ENCODE peak calls at places on chromosomes 12 and 14, in seven cellular contexts. J is IMR-90, N is HepG2, A is GM12878, P is A549, G is H1, L is K562. W is an unnamed sample.

GRCh38 chr12:119180380-119181040 is 1.8 kb downstream of the HSPB8 start:
- DNase-seq in A (no peak), N (no peak), J (peak), G (no peak), P (peak), L (peak), W (no peak)

GRCh38 chr12:121789233-121789781 is 4.2 kb downstream of the RHOF start:
- DNase-seq in J (no peak), G (no peak), A (no peak), L (no peak), P (no peak), N (no peak), W (no peak)

GRCh38 chr12:52081263-52081733 is 1.8 kb downstream of the SMIM41 start:
- DNase-seq in J (no peak), N (no peak), P (no peak), G (no peak), L (no peak), A (no peak), W (peak)

GRCh38 chr12:52203126-52203921 is 11.5 kb upstream of the KRT80 start:
- DNase-seq in G (no peak), J (peak), L (peak), A (no peak), P (peak), N (peak), W (peak)

GRCh38 chr14:81589381-81590065 is 55.9 kb upstream of the SEL1L start:
- DNase-seq in G (no peak), N (no peak), J (no peak), A (no peak), L (peak), P (peak), W (no peak)

GRCh38 chr14:64702493-64703392 is 1.5 kb upstream of the PLEKHG3 start:
- DNase-seq in A (no peak), L (no peak), N (no peak), J (no peak), P (no peak), G (no peak), W (no peak)

GRCh38 chr12:67366530-67367196 is 97.5 kb downstream of the CAND1 start:
- DNase-seq in A (no peak), P (no peak), L (no peak), G (no peak), N (no peak), J (peak), W (no peak)

GRCh38 chr12:54017845-54018607 is 9.2 kb downstream of the HOXC8 start:
- DNase-seq in N (no peak), A (peak), L (peak), J (peak), G (no peak), P (peak), W (peak)

GRCh38 chr12:47828008-47828966 is 8.6 kb upstream of the HDAC7 start:
- DNase-seq in L (no peak), N (no peak), A (no peak), G (no peak), P (no peak), J (no peak), W (peak)

GRCh38 chr12:3319723-3320492 is 171.1 kb upstream of the PRMT8 start:
- DNase-seq in P (peak), G (no peak), N (peak), A (no peak), J (no peak), L (peak), W (no peak)

GRCh38 chr12:108734200-108734906 is 3.0 kb upstream of the CORO1C start:
- DNase-seq in P (peak), G (no peak), N (peak), A (peak), J (peak), L (no peak), W (no peak)

GRCh38 chr14:81571437-81571836 is 37.8 kb upstream of the SEL1L start:
- DNase-seq in J (no peak), G (no peak), A (no peak), N (no peak), P (no peak), L (no peak), W (no peak)

GRCh38 chr12:7869137-7869536 is 3.6 kb downstream of the SLC2A14 start:
- DNase-seq in L (no peak), G (no peak), P (no peak), N (no peak), A (no peak), J (peak), W (no peak)

GRCh38 chr14:65958664-65959562 is 527.3 kb upstream of the CCDC196 start:
- DNase-seq in G (no peak), P (peak), J (peak), L (peak), N (peak), A (no peak), W (peak)

GRCh38 chr12:42094277-42094676 is 50.4 kb downstream of the GXYLT1 start:
- DNase-seq in J (peak), A (no peak), G (no peak), N (no peak), P (peak), L (no peak), W (no peak)

GRCh38 chr14:97638864-97639263 is 841.7 kb downstream of the VRK1 start:
- DNase-seq in N (no peak), J (no peak), P (no peak), A (no peak), L (no peak), G (no peak), W (no peak)

GRCh38 chr14:101589486-101590015 is 28.3 kb downstream of the DIO3 start:
- DNase-seq in L (no peak), A (no peak), P (no peak), J (no peak), N (no peak), G (no peak), W (peak)

GRCh38 chr14:101587403-101587998 is 26.2 kb downstream of the DIO3 start:
- DNase-seq in G (no peak), A (no peak), P (no peak), L (no peak), J (no peak), N (no peak), W (no peak)

GRCh38 chr14:101588286-101588975 is 27.1 kb downstream of the DIO3 start:
- DNase-seq in J (no peak), G (no peak), N (no peak), L (no peak), P (no peak), A (no peak), W (peak)

GRCh38 chr14:101590062-101590461 is 28.8 kb downstream of the DIO3 start:
- DNase-seq in A (no peak), G (no peak), P (no peak), J (no peak), L (no peak), N (no peak), W (peak)

GRCh38 chr14:101588990-101589389 is 27.7 kb downstream of the DIO3 start:
- DNase-seq in J (no peak), N (peak), L (no peak), A (no peak), G (no peak), P (no peak), W (peak)
- TF ChIP-seq RFX5 in J (no peak), N (no peak), L (no peak), A (no peak), G (no peak), P (no peak), W (no peak)

GRCh38 chr14:54189358-54190354 is 207.2 kb upstream of the CDKN3 start:
- DNase-seq in P (peak), A (no peak), N (no peak), G (no peak), L (no peak), J (peak), W (no peak)
- TF ChIP-seq RFX5 in P (no peak), A (no peak), N (no peak), G (no peak), L (no peak), J (no peak), W (no peak)

GRCh38 chr14:34038358-34039057 is 87.6 kb upstream of the EGLN3 start:
- DNase-seq in P (no peak), J (no peak), N (peak), L (no peak), G (no peak), A (no peak), W (no peak)

GRCh38 chr14:34041220-34041619 is 90.3 kb upstream of the EGLN3 start:
- DNase-seq in A (no peak), N (no peak), J (no peak), P (no peak), L (no peak), G (no peak), W (no peak)

GRCh38 chr14:34039428-34040047 is 88.7 kb upstream of the EGLN3 start:
- DNase-seq in P (no peak), J (no peak), G (no peak), N (peak), L (no peak), A (no peak), W (no peak)

GRCh38 chr14:34043627-34044372 is 92.9 kb upstream of the EGLN3 start:
- DNase-seq in L (peak), N (peak), J (no peak), G (no peak), A (peak), P (peak), W (no peak)

DNA sequence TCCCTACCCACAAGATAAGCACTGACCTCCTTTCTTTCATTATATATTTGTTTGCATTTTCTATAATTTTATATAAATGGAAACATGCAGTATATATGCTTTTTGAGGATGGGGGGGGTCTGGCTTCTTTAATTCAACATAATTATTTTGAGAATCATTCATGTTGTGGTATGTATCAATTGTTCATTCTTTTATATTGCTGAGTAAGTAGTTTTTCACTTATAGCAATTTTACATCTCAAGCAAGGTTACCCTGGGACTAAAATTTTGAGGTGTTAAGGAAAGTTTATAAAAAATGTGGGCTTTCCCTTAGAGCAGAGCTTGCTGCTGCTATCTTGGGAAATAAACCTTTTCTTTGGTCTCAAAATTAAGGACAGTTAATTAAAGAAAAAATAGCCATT is 89.9 kb upstream of the EGLN3 start:
- DNase-seq in P (no peak), G (no peak), A (no peak), J (no peak), N (no peak), L (no peak), W (no peak)
- TF ChIP-seq RFX5 in P (no peak), G (no peak), A (no peak), J (no peak), N (no peak), L (no peak), W (no peak)

DNA sequence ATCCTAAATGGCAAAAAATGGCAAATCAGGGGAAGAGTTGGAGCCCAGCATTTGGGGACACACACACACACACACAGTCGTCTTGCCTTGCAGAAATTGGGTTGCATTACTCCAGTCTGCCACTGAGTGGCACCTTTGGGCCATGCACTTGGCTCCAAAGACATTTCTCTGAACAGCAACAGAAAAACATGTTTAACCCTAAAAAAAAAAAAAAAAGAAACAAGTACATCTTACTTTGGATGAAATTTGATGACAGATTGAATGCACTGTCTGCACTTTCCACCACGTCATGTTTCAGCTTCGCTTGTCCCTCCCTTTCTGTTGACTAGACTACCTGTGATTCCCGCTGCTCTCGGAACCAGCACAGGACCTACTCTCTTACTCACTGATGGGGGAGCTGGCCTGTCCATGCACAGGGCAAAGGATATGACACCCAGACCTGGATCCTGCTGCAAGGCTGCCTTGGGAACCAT is 376.9 kb downstream of the DPF3 start:
- DNase-seq in P (peak), A (peak), N (peak), J (peak), L (peak), G (peak), W (peak)
- TF ChIP-seq RFX5 in P (no peak), A (no peak), N (no peak), J (no peak), L (no peak), G (no peak), W (no peak)

DNA sequence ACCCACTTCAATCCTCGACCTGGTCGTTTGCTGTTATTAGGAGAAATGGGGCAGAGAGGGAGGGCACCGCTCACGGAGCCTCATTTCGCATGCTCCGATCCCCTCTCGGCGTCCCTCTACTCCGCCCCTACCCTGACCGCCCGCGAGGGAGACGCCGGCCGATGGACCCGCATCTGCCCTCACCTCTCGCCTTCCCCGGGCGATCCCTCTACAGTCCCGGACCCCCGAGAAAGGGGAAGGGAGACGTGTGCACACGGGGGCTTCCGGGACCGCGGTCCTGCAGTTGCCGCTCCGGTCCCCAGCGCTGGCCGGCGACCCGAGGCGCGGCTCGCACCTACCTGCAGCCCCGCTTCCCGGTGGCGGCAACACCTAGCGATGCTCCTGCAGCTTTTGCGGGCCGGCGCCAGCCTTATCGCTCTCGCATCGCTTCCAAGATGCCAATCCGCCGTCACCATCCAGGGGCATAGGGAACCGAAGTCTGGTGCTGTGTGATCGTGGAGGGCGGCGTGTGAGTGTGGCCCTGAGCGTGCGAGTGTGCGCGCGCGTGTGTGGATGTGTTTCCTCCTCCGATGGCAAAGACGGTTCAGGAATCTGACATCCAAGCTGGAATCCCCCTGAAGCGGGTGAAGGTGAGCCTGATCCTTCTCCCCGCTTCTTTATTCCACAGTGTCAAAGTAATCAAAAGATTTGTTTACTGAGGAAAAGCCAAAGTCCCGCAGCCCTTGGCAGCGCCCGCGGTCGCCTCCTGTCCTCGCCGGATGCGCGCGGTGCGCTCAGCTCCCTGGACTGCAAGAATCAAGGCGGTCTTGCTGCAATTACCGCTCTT is 69.1 kb upstream of the USP15 start:
- DNase-seq in N (no peak), G (no peak), A (no peak), L (no peak), P (no peak), J (peak), W (peak)
- TF ChIP-seq RFX5 in N (no peak), G (no peak), A (no peak), L (no peak), P (no peak), J (no peak), W (no peak)

GRCh38 chr14:34632451-34632850 is 2.5 kb upstream of the SNX6 start:
- DNase-seq in L (no peak), P (no peak), A (no peak), G (no peak), N (no peak), J (no peak), W (no peak)

GRCh38 chr14:34633697-34634096 is 3.7 kb upstream of the SNX6 start:
- DNase-seq in L (no peak), A (no peak), G (no peak), N (no peak), J (no peak), P (no peak), W (no peak)

GRCh38 chr14:34628681-34629135 is 1.2 kb downstream of the SNX6 start:
- DNase-seq in P (peak), J (peak), A (no peak), G (no peak), N (peak), L (peak), W (peak)

GRCh38 chr14:34629344-34629656 is 648 bp downstream of the SNX6 start:
- DNase-seq in J (no peak), P (no peak), A (no peak), N (no peak), L (no peak), G (no peak), W (no peak)

GRCh38 chr14:34629657-34630529 is at the start of gene SNX6:
- DNase-seq in G (peak), P (peak), N (peak), J (peak), L (peak), A (no peak), W (peak)
- TF ChIP-seq RFX5 in G (no peak), P (no peak), N (no peak), J (no peak), L (no peak), A (no peak), W (no peak)

GRCh38 chr14:32263939-32264567 is 61.0 kb upstream of the RNU6-8 start:
- DNase-seq in L (no peak), J (no peak), P (no peak), N (no peak), G (no peak), A (no peak), W (no peak)

GRCh38 chr14:32265584-32265983 is 62.5 kb upstream of the RNU6-8 start:
- DNase-seq in N (no peak), G (no peak), P (no peak), A (no peak), L (no peak), J (no peak), W (no peak)
- TF ChIP-seq RFX5 in N (no peak), G (no peak), P (no peak), A (no peak), L (no peak), J (no peak), W (no peak)